ENCODE peak calls at places on chromosomes 13 and 19, in six cellular contexts. Q is RPMI7951, T is frontal cortex, N is progenitor cell of endocrine pancreas, E is COR-L47, X is NCI-H1930. U is an unnamed sample.

GRCh38 chr19:5045956-5046338 is 77.0 kb downstream of the KDM4B start:
- DNase-seq in X (no peak), E (no peak), Q (no peak), T (no peak), N (no peak), U (no peak)

GRCh38 chr19:42091300-42092266 is 15.6 kb downstream of the ZNF574 start:
- DNase-seq in Q (peak; percentile 52), E (no peak), N (no peak), X (no peak), T (no peak), U (peak; percentile 27)

GRCh38 chr19:22422220-22422619 is at the start of gene ZNF98:
- DNase-seq in X (no peak), E (no peak), N (no peak), Q (peak; percentile 62), T (no peak), U (no peak)

GRCh38 chr19:8445488-8446001 is 770 bp downstream of the HNRNPM start:
- DNase-seq in E (peak; percentile 55), Q (peak; percentile 38), N (peak; percentile 47), X (no peak), T (no peak), U (peak; percentile 51)

GRCh38 chr13:35979378-35979911 is 151.7 kb downstream of the DCLK1 start:
- DNase-seq in E (no peak), X (no peak), Q (peak; percentile 87), T (peak; percentile 34), N (no peak), U (peak; percentile 90)

GRCh38 chr19:49362048-49362925 is at the start of gene TEAD2:
- DNase-seq in N (peak; percentile 61), X (no peak), T (no peak), Q (peak; percentile 63), E (no peak), U (peak; percentile 70)

GRCh38 chr13:105960326-105960725 is 575.1 kb downstream of the EFNB2 start:
- DNase-seq in X (no peak), T (no peak), N (no peak), E (no peak), Q (peak; percentile 69), U (no peak)

GRCh38 chr13:32538234-32538620 is 368 bp downstream of the N4BP2L2 start:
- DNase-seq in T (peak; percentile 4), N (peak; percentile 27), X (no peak), E (no peak), Q (peak; percentile 33), U (peak; percentile 52)

GRCh38 chr13:44801990-44802389 is 187.3 kb downstream of the NUFIP1 start:
- DNase-seq in X (no peak), E (no peak), N (no peak), T (no peak), Q (peak; percentile 80), U (peak; percentile 82)

GRCh38 chr13:60372141-60372540 is 24.9 kb upstream of the TDRD3 start:
- DNase-seq in Q (no peak), N (no peak), E (no peak), X (no peak), T (no peak), U (no peak)